ENCODE peak calls at places on chromosome 18, in ten cellular contexts. S is glutamatergic neuron, A is GM10248, I is adrenal gland, N is osteocyte, B is H9, W is IMR-90, L is endodermal cell, J is PC-3, Q is GM13977. D is an unnamed sample.

GRCh38 chr18:35553300-35553699 is 28.2 kb upstream of the GALNT1 start:
- DNase-seq in L (no peak), I (no peak), N (no peak), Q (no peak), A (no peak), S (no peak), W (no peak), B (no peak), J (no peak), D (no peak)

GRCh38 chr18:32093523-32093922 is 1.8 kb downstream of the RNF138 start:
- DNase-seq in W (peak; percentile 4), L (no peak), N (no peak), J (peak; percentile 3), B (no peak), A (peak; percentile 23), I (no peak), Q (peak; percentile 35), S (no peak), D (no peak)

GRCh38 chr18:48792141-48792540 is 158.6 kb downstream of the SMAD7 start:
- DNase-seq in N (no peak), S (peak; percentile 2), W (no peak), A (no peak), L (peak; percentile 17), J (no peak), B (no peak), I (no peak), Q (no peak), D (no peak)

GRCh38 chr18:45749918-45750689 is 26.1 kb downstream of the SLC14A1 start:
- DNase-seq in S (no peak), A (no peak), J (peak; percentile 27), W (peak; percentile 54), L (no peak), Q (no peak), B (no peak), I (no peak), N (no peak), D (no peak)

GRCh38 chr18:46555724-46556123 is 101.3 kb downstream of the LOXHD1 start:
- DNase-seq in I (no peak), Q (peak; percentile 64), J (peak; percentile 34), A (peak; percentile 57), N (no peak), W (peak; percentile 3), L (peak; percentile 88), B (peak; percentile 63), S (peak; percentile 43), D (peak; percentile 71)

GRCh38 chr18:10070581-10071000 is 156.8 kb downstream of the VAPA start:
- DNase-seq in N (no peak), S (no peak), W (peak; percentile 43), J (no peak), Q (no peak), I (no peak), B (no peak), L (no peak), A (no peak), D (no peak)

GRCh38 chr18:12033643-12034025 is 52.3 kb downstream of the IMPA2 start:
- DNase-seq in Q (no peak), S (no peak), W (no peak), B (no peak), I (no peak), A (no peak), N (peak; percentile 13), L (no peak), J (no peak), D (no peak)

GRCh38 chr18:48553236-48553635 is 14.4 kb downstream of the CTIF start:
- DNase-seq in J (no peak), L (no peak), I (no peak), N (no peak), W (no peak), S (no peak), B (no peak), A (no peak), Q (no peak), D (no peak)

GRCh38 chr18:74796928-74797576 is 199.4 kb downstream of the ZNF407 start:
- DNase-seq in B (no peak), Q (peak; percentile 43), N (no peak), W (peak; percentile 79), S (no peak), L (no peak), I (no peak), A (peak; percentile 45), J (peak; percentile 46), D (no peak)

GRCh38 chr18:55416791-55417190 is 171.2 kb downstream of the TCF4 start:
- DNase-seq in S (no peak), B (no peak), J (no peak), I (no peak), A (no peak), L (no peak), W (no peak), Q (no peak), N (no peak), D (no peak)

GRCh38 chr18:55415258-55415871 is 172.6 kb downstream of the TCF4 start:
- DNase-seq in I (peak; percentile 87), A (peak; percentile 52), J (peak; percentile 74), S (peak; percentile 89), N (peak; percentile 88), L (peak; percentile 92), Q (peak; percentile 58), W (peak; percentile 86), B (peak; percentile 75), D (peak; percentile 81)

GRCh38 chr18:55418439-55418838 is 169.6 kb downstream of the TCF4 start:
- DNase-seq in S (no peak), I (no peak), B (no peak), L (no peak), W (no peak), J (no peak), Q (no peak), A (no peak), N (no peak), D (no peak)

GRCh38 chr18:55413474-55413873 is 174.5 kb downstream of the TCF4 start:
- DNase-seq in B (no peak), N (no peak), I (no peak), L (no peak), Q (no peak), W (peak; percentile 59), S (no peak), A (no peak), J (peak; percentile 43), D (no peak)

GRCh38 chr18:55414475-55414874 is 173.5 kb downstream of the TCF4 start:
- DNase-seq in S (no peak), A (no peak), N (no peak), W (no peak), B (no peak), I (no peak), J (no peak), Q (no peak), L (no peak), D (no peak)
- TF ChIP-seq CTCF in S (no peak), A (no peak), N (no peak), W (no peak), B (no peak), I (no peak), J (no peak), Q (no peak), L (no peak), D (no peak)

GRCh38 chr18:57910134-57910533 is 107.0 kb upstream of the ATP8B1 start:
- DNase-seq in N (no peak), Q (no peak), A (no peak), S (no peak), W (no peak), J (no peak), L (no peak), B (no peak), I (no peak), D (no peak)

GRCh38 chr18:57913686-57914085 is 110.6 kb upstream of the ATP8B1 start:
- DNase-seq in B (no peak), S (no peak), L (no peak), J (no peak), N (no peak), Q (no peak), A (no peak), W (no peak), I (no peak), D (no peak)

GRCh38 chr18:57908092-57908491 is 105.0 kb upstream of the ATP8B1 start:
- DNase-seq in W (no peak), N (no peak), B (no peak), I (no peak), Q (no peak), S (no peak), J (no peak), L (no peak), A (no peak), D (no peak)

GRCh38 chr18:57909620-57910019 is 106.5 kb upstream of the ATP8B1 start:
- DNase-seq in N (no peak), Q (no peak), I (no peak), J (peak; percentile 47), A (no peak), S (no peak), W (no peak), B (no peak), L (no peak), D (no peak)

DNA sequence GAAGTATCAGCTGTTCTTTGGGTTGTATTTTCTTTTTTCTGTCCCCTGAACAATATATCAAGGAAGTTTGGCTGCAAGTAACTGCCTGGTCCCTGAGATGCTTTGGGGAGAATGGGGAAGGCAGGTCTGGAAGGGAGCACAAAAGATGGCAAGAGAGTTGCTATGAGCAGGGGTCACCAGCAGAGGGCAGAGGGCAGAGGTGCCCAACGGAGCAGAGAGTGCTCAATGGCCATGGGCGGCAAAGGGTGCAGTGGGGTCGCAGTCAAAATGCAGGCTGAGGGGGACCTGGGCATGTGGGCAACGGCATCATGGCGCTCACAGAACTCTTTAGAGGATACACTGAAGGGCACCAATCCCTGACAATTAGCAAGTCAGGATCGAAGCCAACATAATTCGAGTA is 107.7 kb upstream of the ATP8B1 start:
- DNase-seq in L (peak; percentile 88), N (no peak), J (peak; percentile 15), B (peak; percentile 73), Q (peak; percentile 25), S (peak; percentile 39), A (peak; percentile 38), W (no peak), I (no peak), D (peak; percentile 28)
- TF ChIP-seq CTCF in L (peak; percentile 76), N (peak; percentile 27), J (peak; percentile 64), B (peak; percentile 73), Q (peak; percentile 58), S (peak; percentile 44), A (peak; percentile 31), W (peak; percentile 3), I (no peak), D (peak; percentile 34)

GRCh38 chr18:54812885-54813284 is 15.4 kb upstream of the RAB27B start:
- DNase-seq in Q (no peak), I (no peak), B (no peak), N (no peak), W (no peak), S (no peak), L (no peak), A (no peak), J (no peak), D (no peak)

GRCh38 chr18:54813305-54813704 is 15.0 kb upstream of the RAB27B start:
- DNase-seq in L (no peak), A (no peak), I (no peak), N (no peak), S (no peak), Q (no peak), J (no peak), B (no peak), W (no peak), D (no peak)

GRCh38 chr18:54815086-54815485 is 13.2 kb upstream of the RAB27B start:
- DNase-seq in B (no peak), J (no peak), S (no peak), Q (no peak), I (no peak), W (no peak), A (no peak), L (no peak), N (no peak), D (no peak)
- TF ChIP-seq CTCF in B (no peak), J (no peak), S (no peak), Q (no peak), I (no peak), W (no peak), A (no peak), L (no peak), N (no peak), D (no peak)

GRCh38 chr18:65091737-65092329 is 659.0 kb upstream of the CDH7 start:
- DNase-seq in J (peak; percentile 69), L (peak; percentile 52), B (peak; percentile 31), N (no peak), W (peak; percentile 0), A (no peak), Q (no peak), S (no peak), I (peak; percentile 15), D (peak; percentile 6)
- TF ChIP-seq CTCF in J (peak; percentile 72), L (peak; percentile 75), B (peak; percentile 73), N (peak; percentile 56), W (no peak), A (peak; percentile 46), Q (peak; percentile 46), S (peak; percentile 48), I (peak; percentile 36), D (peak; percentile 68)

D was measured in endothelial cell.